ENCODE peak calls at places on chromosomes 1 and 21, in seven cellular contexts. Q is endothelial cell of umbilical vein; U is skeletal muscle cell; H is glutamatergic neuron; Y is GM03348; X is activated CD4-positive, alpha-beta T cell treated with anti-CD3 and anti-CD28 coated beads, Interleukin-2, amount 50 U/mL, for 1 hour; W is NCI-H1105. P is an unnamed sample.
A peak's percentile ranks its signal among the peaks of the same experiment; 100 is the strongest.

GRCh38 chr1:5554784-5555183 is 437.4 kb downstream of the NPHP4 start:
- DNase-seq in Y (no peak), U (no peak), H (no peak), W (no peak), X (no peak), Q (no peak), P (no peak)

GRCh38 chr1:98903261-98903660 is 101.4 kb downstream of the PLPPR5 start:
- DNase-seq in Q (peak; percentile 91), X (no peak), U (peak; percentile 64), W (no peak), Y (peak; percentile 31), H (no peak), P (no peak)

GRCh38 chr1:202274611-202275010 is 67.1 kb downstream of the UBE2T start:
- DNase-seq in X (peak; percentile 35), U (no peak), W (no peak), Q (peak; percentile 48), H (no peak), Y (peak; percentile 37), P (no peak)

GRCh38 chr1:11691928-11692711 is 610 bp downstream of the DRAXIN start:
- DNase-seq in Y (no peak), W (no peak), H (peak; percentile 48), U (no peak), X (no peak), Q (no peak), P (no peak)

GRCh38 chr1:198798923-198799386 is 160.1 kb downstream of the PTPRC start:
- DNase-seq in U (no peak), W (no peak), Y (no peak), X (no peak), Q (no peak), H (no peak), P (no peak)

GRCh38 chr1:233490488-233490887 is 123.4 kb upstream of the KCNK1 start:
- DNase-seq in X (no peak), H (no peak), Q (no peak), W (no peak), U (no peak), Y (no peak), P (peak; percentile 4)

GRCh38 chr1:37614105-37614504 is 18.4 kb upstream of the GNL2 start:
- DNase-seq in U (no peak), Y (no peak), H (no peak), Q (no peak), X (no peak), W (no peak), P (no peak)

GRCh38 chr1:80535446-80535845 is 1265.3 kb upstream of the ADGRL2 start:
- DNase-seq in Y (no peak), H (no peak), U (no peak), Q (no peak), W (no peak), X (no peak), P (no peak)

GRCh38 chr1:60832372-60832771 is 250.0 kb upstream of the NFIA start:
- DNase-seq in Y (no peak), W (no peak), H (no peak), U (no peak), X (no peak), Q (no peak), P (no peak)

GRCh38 chr1:78303620-78304019 is 187.2 kb upstream of the PTGFR start:
- DNase-seq in Y (peak; percentile 85), Q (peak; percentile 40), X (no peak), U (peak; percentile 87), H (no peak), W (no peak), P (no peak)

GRCh38 chr1:223811634-223812101 is 34.1 kb downstream of the TP53BP2 start:
- DNase-seq in W (no peak), U (no peak), Y (peak; percentile 54), H (no peak), X (no peak), Q (peak; percentile 68), P (no peak)

GRCh38 chr1:214615871-214616270 is 12.9 kb downstream of the CENPF start:
- DNase-seq in Q (peak; percentile 20), U (no peak), W (no peak), Y (peak; percentile 19), X (no peak), H (no peak), P (no peak)

GRCh38 chr1:89065077-89065868 is at the start of gene GBP1:
- DNase-seq in W (no peak), U (peak; percentile 69), X (no peak), H (no peak), Q (peak; percentile 84), Y (peak; percentile 70), P (no peak)

GRCh38 chr1:186494832-186495271 is 33.9 kb upstream of the PDC start:
- DNase-seq in W (no peak), U (no peak), X (no peak), H (no peak), Q (no peak), Y (no peak), P (no peak)

GRCh38 chr1:105891308-105891707 is 1165.2 kb upstream of the PRMT6 start:
- DNase-seq in Y (no peak), H (no peak), Q (no peak), W (no peak), U (no peak), X (no peak), P (no peak)

GRCh38 chr21:45256912-45257672 is 30.6 kb downstream of the POFUT2 start:
- DNase-seq in X (no peak), H (no peak), Y (no peak), U (no peak), Q (peak; percentile 61), W (no peak), P (no peak)

GRCh38 chr1:59699227-59699847 is 115.4 kb upstream of the HOOK1 start:
- DNase-seq in Y (peak; percentile 43), H (no peak), X (peak; percentile 9), Q (peak; percentile 62), U (no peak), W (peak; percentile 36), P (peak; percentile 27)

GRCh38 chr1:176950736-176951308 is 213.7 kb downstream of the ASTN1 start:
- DNase-seq in U (no peak), H (no peak), X (no peak), Y (no peak), W (no peak), Q (no peak), P (no peak)

GRCh38 chr1:228697209-228698016 is 37.9 kb upstream of the RHOU start:
- DNase-seq in X (no peak), H (no peak), Y (no peak), W (peak; percentile 11), U (peak; percentile 26), Q (no peak), P (no peak)

GRCh38 chr1:23224721-23225648 is 7.7 kb upstream of the HTR1D start:
- DNase-seq in U (no peak), Q (peak; percentile 78), X (no peak), Y (peak; percentile 91), W (no peak), H (peak; percentile 54), P (no peak)

GRCh38 chr1:184407816-184408510 is 21.1 kb downstream of the C1orf21 start:
- DNase-seq in H (no peak), Q (no peak), Y (peak; percentile 37), W (no peak), X (no peak), U (no peak), P (no peak)

GRCh38 chr1:9840176-9840575 is 16.4 kb upstream of the CLSTN1 start:
- DNase-seq in W (peak; percentile 67), H (no peak), Q (no peak), Y (no peak), U (no peak), X (no peak), P (no peak)

GRCh38 chr1:118317836-118318614 is 133.0 kb upstream of the SPAG17 start:
- DNase-seq in H (no peak), W (no peak), Q (no peak), U (peak; percentile 57), Y (no peak), X (no peak), P (no peak)

P was measured in NCI-H2107.